ENCODE peak calls at places on chromosomes 16 and 17, in five cellular contexts. One of them, this sample, is unnamed.

GRCh38 chr16:87410530-87410929 is 18.4 kb downstream of the MAP1LC3B start:
- DNase-seq in spleen: peak
- DNase-seq in heart left ventricle: no peak
- DNase-seq in H54: no peak
- DNase-seq in suprapubic skin: no peak
- DNase-seq in this sample: no peak

GRCh38 chr16:66508261-66508913 is 41.5 kb downstream of the TK2 start:
- DNase-seq in H54: no peak
- DNase-seq in spleen: peak
- DNase-seq in suprapubic skin: peak
- DNase-seq in heart left ventricle: peak
- DNase-seq in this sample: no peak

GRCh38 chr16:16122264-16122663 is 101.0 kb downstream of the ABCC6 start:
- DNase-seq in H54: no peak
- DNase-seq in suprapubic skin: no peak
- DNase-seq in spleen: no peak
- DNase-seq in heart left ventricle: no peak
- DNase-seq in this sample: no peak

GRCh38 chr16:56615353-56615752 is 7.0 kb downstream of the MT2A start:
- DNase-seq in spleen: no peak
- DNase-seq in heart left ventricle: no peak
- DNase-seq in suprapubic skin: no peak
- DNase-seq in H54: no peak
- DNase-seq in this sample: no peak

GRCh38 chr17:56595831-56596740 is 2.6 kb downstream of the NOG start:
- DNase-seq in spleen: no peak
- DNase-seq in suprapubic skin: no peak
- DNase-seq in H54: peak
- DNase-seq in heart left ventricle: no peak
- DNase-seq in this sample: no peak

GRCh38 chr16:11229906-11230305 is 26.1 kb downstream of the SOCS1 start:
- DNase-seq in spleen: no peak
- DNase-seq in heart left ventricle: no peak
- DNase-seq in suprapubic skin: no peak
- DNase-seq in H54: no peak
- DNase-seq in this sample: no peak

GRCh38 chr16:49602201-49603041 is 228.8 kb downstream of the C16orf78 start:
- DNase-seq in spleen: peak
- DNase-seq in suprapubic skin: no peak
- DNase-seq in heart left ventricle: no peak
- DNase-seq in H54: no peak
- DNase-seq in this sample: no peak

GRCh38 chr16:85382717-85383118 is 230.4 kb upstream of the GSE1 start:
- DNase-seq in spleen: peak
- DNase-seq in suprapubic skin: no peak
- DNase-seq in H54: no peak
- DNase-seq in heart left ventricle: no peak
- DNase-seq in this sample: no peak

GRCh38 chr17:5870231-5870953 is 199.8 kb upstream of the WSCD1 start:
- DNase-seq in H54: no peak
- DNase-seq in heart left ventricle: no peak
- DNase-seq in suprapubic skin: no peak
- DNase-seq in spleen: no peak
- DNase-seq in this sample: no peak

GRCh38 chr16:12871784-12872183 is 29.6 kb upstream of the SHISA9 start:
- DNase-seq in H54: no peak
- DNase-seq in suprapubic skin: no peak
- DNase-seq in heart left ventricle: no peak
- DNase-seq in spleen: no peak
- DNase-seq in this sample: no peak

GRCh38 chr16:27498916-27499658 is 50.6 kb downstream of the GTF3C1 start:
- DNase-seq in H54: no peak
- DNase-seq in suprapubic skin: no peak
- DNase-seq in heart left ventricle: no peak
- DNase-seq in spleen: no peak
- DNase-seq in this sample: no peak

GRCh38 chr17:82911822-82912221 is 72.0 kb upstream of the ZNF750 start:
- DNase-seq in spleen: no peak
- DNase-seq in heart left ventricle: no peak
- DNase-seq in suprapubic skin: no peak
- DNase-seq in H54: no peak
- DNase-seq in this sample: no peak

GRCh38 chr17:78670850-78671291 is 93.7 kb upstream of the DNAH17 start:
- DNase-seq in spleen: peak
- DNase-seq in heart left ventricle: no peak
- DNase-seq in H54: no peak
- DNase-seq in suprapubic skin: no peak
- DNase-seq in this sample: no peak

GRCh38 chr17:74245145-74245817 is 28.8 kb upstream of the DNAI2 start:
- DNase-seq in H54: no peak
- DNase-seq in spleen: no peak
- DNase-seq in suprapubic skin: no peak
- DNase-seq in heart left ventricle: no peak
- DNase-seq in this sample: no peak

GRCh38 chr17:9002610-9003354 is 18.5 kb upstream of the NTN1 start:
- DNase-seq in suprapubic skin: no peak
- DNase-seq in heart left ventricle: peak
- DNase-seq in H54: no peak
- DNase-seq in spleen: peak
- DNase-seq in this sample: peak

GRCh38 chr16:71296584-71297133 is 7.5 kb upstream of the CMTR2 start:
- DNase-seq in suprapubic skin: no peak
- DNase-seq in spleen: no peak
- DNase-seq in H54: no peak
- DNase-seq in heart left ventricle: no peak
- DNase-seq in this sample: no peak

GRCh38 chr16:81447383-81448101 is 2.9 kb downstream of the CMIP start:
- DNase-seq in spleen: no peak
- DNase-seq in H54: no peak
- DNase-seq in suprapubic skin: no peak
- DNase-seq in heart left ventricle: no peak
- DNase-seq in this sample: no peak

GRCh38 chr16:10076037-10076436 is 106.2 kb downstream of the GRIN2A start:
- DNase-seq in H54: no peak
- DNase-seq in suprapubic skin: no peak
- DNase-seq in spleen: no peak
- DNase-seq in heart left ventricle: no peak
- DNase-seq in this sample: no peak

GRCh38 chr17:6526362-6527152 is 29.8 kb downstream of the PITPNM3 start:
- DNase-seq in H54: no peak
- DNase-seq in spleen: no peak
- DNase-seq in heart left ventricle: no peak
- DNase-seq in suprapubic skin: no peak
- DNase-seq in this sample: no peak

GRCh38 chr16:52494145-52494544 is 52.8 kb downstream of the TOX3 start:
- DNase-seq in suprapubic skin: no peak
- DNase-seq in spleen: no peak
- DNase-seq in heart left ventricle: no peak
- DNase-seq in H54: no peak
- DNase-seq in this sample: no peak

GRCh38 chr17:45958307-45958706 is 40.7 kb upstream of the STH start:
- DNase-seq in H54: no peak
- DNase-seq in spleen: no peak
- DNase-seq in suprapubic skin: no peak
- DNase-seq in heart left ventricle: no peak
- DNase-seq in this sample: no peak

GRCh38 chr17:74745548-74746177 is 2.8 kb upstream of the NHERF1 start:
- DNase-seq in H54: no peak
- DNase-seq in heart left ventricle: no peak
- DNase-seq in spleen: peak
- DNase-seq in suprapubic skin: no peak
- DNase-seq in this sample: no peak

GRCh38 chr17:67779098-67779672 is 46.1 kb upstream of the BPTF start:
- DNase-seq in H54: peak
- DNase-seq in spleen: peak
- DNase-seq in heart left ventricle: peak
- DNase-seq in suprapubic skin: no peak
- DNase-seq in this sample: peak

GRCh38 chr16:19073344-19073743 is 5.9 kb downstream of the COQ7 start:
- DNase-seq in heart left ventricle: no peak
- DNase-seq in H54: no peak
- DNase-seq in spleen: no peak
- DNase-seq in suprapubic skin: no peak
- DNase-seq in this sample: no peak

GRCh38 chr16:19071811-19072777 is 4.7 kb downstream of the COQ7 start:
- DNase-seq in spleen: no peak
- DNase-seq in suprapubic skin: peak
- DNase-seq in heart left ventricle: peak
- DNase-seq in H54: no peak
- DNase-seq in this sample: peak

GRCh38 chr16:19077879-19078278 is 10.5 kb downstream of the COQ7 start:
- DNase-seq in spleen: no peak
- DNase-seq in suprapubic skin: no peak
- DNase-seq in H54: no peak
- DNase-seq in heart left ventricle: no peak
- DNase-seq in this sample: no peak

GRCh38 chr16:19075511-19075910 is 8.1 kb downstream of the COQ7 start:
- DNase-seq in suprapubic skin: no peak
- DNase-seq in heart left ventricle: no peak
- DNase-seq in spleen: no peak
- DNase-seq in H54: no peak
- DNase-seq in this sample: no peak

DNA sequence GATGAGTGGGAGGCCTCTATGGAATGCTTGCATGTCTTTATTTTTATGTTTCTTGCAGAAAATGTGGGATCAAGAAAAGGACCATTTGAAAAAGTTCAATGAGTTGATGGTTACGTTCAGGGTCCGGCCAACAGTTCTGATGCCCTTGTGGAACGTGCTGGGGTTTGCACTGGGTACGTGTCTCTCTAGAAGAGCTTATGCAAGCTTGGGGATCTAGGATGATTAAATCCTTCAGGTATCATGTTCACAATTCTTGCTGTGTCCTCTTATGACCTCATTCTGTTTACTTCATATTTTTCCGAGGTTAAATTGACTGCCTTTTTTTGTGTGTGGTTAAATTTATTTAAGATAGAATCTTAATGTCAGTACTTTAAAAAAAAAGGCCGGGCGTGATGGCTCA is 6.4 kb downstream of the COQ7 start:
- DNase-seq in suprapubic skin: no peak
- DNase-seq in H54: no peak
- DNase-seq in heart left ventricle: no peak
- DNase-seq in spleen: no peak
- DNase-seq in this sample: no peak
- TF ChIP-seq POLR2A in suprapubic skin: no peak
- TF ChIP-seq POLR2A in H54: no peak
- TF ChIP-seq POLR2A in heart left ventricle: no peak
- TF ChIP-seq POLR2A in spleen: no peak
- TF ChIP-seq POLR2A in this sample: no peak

GRCh38 chr17:81510524-81510797 is 2.1 kb downstream of the ACTG1 start:
- DNase-seq in H54: no peak
- DNase-seq in heart left ventricle: no peak
- DNase-seq in suprapubic skin: no peak
- DNase-seq in spleen: no peak
- DNase-seq in this sample: no peak

GRCh38 chr17:81509048-81509686 is 3.4 kb downstream of the ACTG1 start:
- DNase-seq in spleen: no peak
- DNase-seq in H54: no peak
- DNase-seq in suprapubic skin: no peak
- DNase-seq in heart left ventricle: no peak
- DNase-seq in this sample: no peak

GRCh38 chr17:81510798-81511549 is 1.6 kb downstream of the ACTG1 start:
- DNase-seq in spleen: peak
- DNase-seq in H54: no peak
- DNase-seq in heart left ventricle: no peak
- DNase-seq in suprapubic skin: no peak
- DNase-seq in this sample: no peak

GRCh38 chr17:81508639-81509047 is 4.0 kb downstream of the ACTG1 start:
- DNase-seq in heart left ventricle: no peak
- DNase-seq in suprapubic skin: no peak
- DNase-seq in spleen: no peak
- DNase-seq in H54: no peak
- DNase-seq in this sample: no peak

DNA sequence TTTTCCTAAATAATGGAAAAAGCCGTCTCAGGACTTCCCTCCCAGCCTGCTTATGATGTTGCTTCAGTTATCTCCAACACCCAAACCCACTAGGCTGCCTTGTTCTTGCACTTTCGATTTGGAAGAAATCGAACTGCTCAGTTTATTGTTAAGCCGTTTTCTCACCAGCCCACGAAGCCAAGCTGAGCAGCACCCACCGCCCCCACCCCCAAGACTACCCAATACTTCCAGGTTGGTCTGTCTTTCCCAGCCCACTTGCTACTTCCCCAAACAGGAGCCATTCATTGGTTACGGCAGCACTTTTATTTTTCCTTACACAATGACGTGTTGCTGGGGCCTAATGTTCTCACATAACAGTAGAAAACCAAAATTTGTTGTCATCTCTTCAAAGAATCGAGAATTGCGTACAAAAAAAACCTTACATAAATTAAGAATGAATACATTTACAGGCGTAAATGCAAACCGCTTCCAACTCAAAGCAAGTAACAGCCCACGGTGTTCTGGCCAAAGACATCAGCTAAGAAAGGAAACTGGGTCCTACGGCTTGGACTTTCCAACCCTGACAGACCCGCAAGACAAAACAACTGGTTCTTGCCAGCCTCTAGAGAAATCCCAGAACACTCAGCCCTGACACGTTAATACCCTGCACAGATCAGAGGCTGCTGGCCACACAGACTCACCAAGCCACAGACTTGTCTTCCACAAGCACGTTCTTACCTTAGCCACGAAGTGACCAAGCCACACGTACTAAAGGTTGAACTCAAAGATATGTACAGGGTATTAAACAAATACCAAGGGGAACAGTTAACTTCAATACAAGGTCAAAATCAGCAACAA is 2.7 kb downstream of the ACTG1 start:
- DNase-seq in H54: no peak
- DNase-seq in spleen: no peak
- DNase-seq in suprapubic skin: no peak
- DNase-seq in heart left ventricle: no peak
- DNase-seq in this sample: no peak
- TF ChIP-seq POLR2A in H54: no peak
- TF ChIP-seq POLR2A in spleen: no peak
- TF ChIP-seq POLR2A in suprapubic skin: no peak
- TF ChIP-seq POLR2A in heart left ventricle: no peak
- TF ChIP-seq POLR2A in this sample: no peak

GRCh38 chr17:65122836-65123756 is 14.1 kb upstream of the RGS9 start:
- DNase-seq in spleen: peak
- DNase-seq in suprapubic skin: peak
- DNase-seq in heart left ventricle: peak
- DNase-seq in H54: peak
- DNase-seq in this sample: peak
- TF ChIP-seq POLR2A in spleen: peak
- TF ChIP-seq POLR2A in suprapubic skin: peak
- TF ChIP-seq POLR2A in heart left ventricle: peak
- TF ChIP-seq POLR2A in H54: peak
- TF ChIP-seq POLR2A in this sample: peak

DNA sequence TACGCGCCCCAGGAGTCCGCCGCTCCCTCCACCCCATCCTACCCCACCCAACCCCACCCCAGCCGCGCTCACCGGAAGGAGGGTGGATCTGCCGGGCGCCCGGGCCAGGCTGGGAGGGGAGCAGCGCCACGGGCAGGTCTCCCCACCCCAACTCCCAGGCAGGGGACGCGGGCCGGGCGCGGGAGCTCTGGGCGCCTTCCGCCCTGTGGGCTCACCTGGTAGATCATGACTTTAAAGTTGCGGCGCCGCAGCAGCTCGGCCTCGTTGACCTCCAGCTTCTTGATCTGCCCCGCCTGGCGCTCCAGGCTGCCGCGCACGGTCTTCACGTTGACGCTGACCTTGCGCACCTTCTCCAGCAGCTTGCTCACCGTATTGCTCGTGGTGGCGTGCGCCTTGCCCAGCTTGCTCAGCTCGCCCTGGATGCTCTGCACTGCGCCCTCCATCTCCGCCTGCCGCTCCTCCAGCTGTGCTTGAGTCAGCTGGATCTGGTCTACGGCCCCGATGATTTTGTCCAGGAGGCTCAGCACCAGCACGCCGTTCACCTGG is 571 bp downstream of the CAVIN1 start:
- DNase-seq in heart left ventricle: peak
- DNase-seq in suprapubic skin: no peak
- DNase-seq in H54: no peak
- DNase-seq in spleen: peak
- DNase-seq in this sample: peak
- TF ChIP-seq POLR2A in heart left ventricle: no peak
- TF ChIP-seq POLR2A in suprapubic skin: no peak
- TF ChIP-seq POLR2A in H54: no peak
- TF ChIP-seq POLR2A in spleen: no peak
- TF ChIP-seq POLR2A in this sample: no peak